ENCODE peak calls at places on chromosomes 4 and X, in eight cellular contexts. K is fibroblast of lung, B is HCT116, L is GM23248, W is K562, T is DND-41, C is HepG2, J is keratinocyte. P is an unnamed sample.

GRCh38 chrX:40003982-40004535 is 93.7 kb downstream of the BCOR start:
- DNase-seq in K (no peak), B (no peak), L (no peak), W (no peak), T (no peak), C (no peak), J (no peak), P (no peak)

GRCh38 chrX:46653482-46653881 is 79.9 kb downstream of the CHST7 start:
- DNase-seq in K (no peak), B (no peak), L (no peak), W (peak; percentile 29), T (peak; percentile 26), C (peak; percentile 3), J (no peak), P (no peak)

GRCh38 chrX:24380273-24381036 is 20.0 kb downstream of the SUPT20HL1 start:
- DNase-seq in K (no peak), B (no peak), L (no peak), W (no peak), T (no peak), C (no peak), J (no peak), P (no peak)

GRCh38 chr4:185542626-185543336 is 7.5 kb upstream of the PDLIM3 start:
- DNase-seq in K (peak; percentile 56), B (no peak), L (no peak), W (no peak), T (no peak), C (no peak), J (no peak), P (no peak)

GRCh38 chr4:8071741-8072140 is 86.9 kb downstream of the ABLIM2 start:
- DNase-seq in K (no peak), B (no peak), L (no peak), W (no peak), T (no peak), C (no peak), J (no peak), P (no peak)

GRCh38 chr4:136183513-136183912 is 1348.8 kb downstream of the PCDH18 start:
- DNase-seq in K (no peak), B (no peak), L (no peak), W (no peak), T (no peak), C (no peak), J (no peak), P (no peak)

GRCh38 chr4:178010596-178010995 is 568.4 kb upstream of the AGA start:
- DNase-seq in K (no peak), B (no peak), L (no peak), W (no peak), T (no peak), C (no peak), J (no peak), P (no peak)

GRCh38 chr4:156790866-156791265 is 180.7 kb downstream of the PDGFC start:
- DNase-seq in K (peak; percentile 93), B (no peak), L (peak; percentile 75), W (no peak), T (no peak), C (peak; percentile 53), J (no peak), P (no peak)

GRCh38 chrX:43166874-43167273 is 388.9 kb upstream of the PPP1R2C start:
- DNase-seq in K (no peak), B (no peak), L (no peak), W (no peak), T (no peak), C (peak; percentile 3), J (no peak), P (no peak)

GRCh38 chr4:182878633-182879495 is 38.3 kb downstream of the DCTD start:
- DNase-seq in K (no peak), B (no peak), L (no peak), W (no peak), T (no peak), C (peak; percentile 15), J (no peak), P (no peak)

GRCh38 chr4:40288547-40288946 is 46.6 kb upstream of the CHRNA9 start:
- DNase-seq in K (no peak), B (no peak), L (no peak), W (no peak), T (no peak), C (no peak), J (no peak), P (no peak)

GRCh38 chr4:82630079-82630478 is 68.3 kb upstream of the TMEM150C start:
- DNase-seq in K (no peak), B (no peak), L (no peak), W (no peak), T (no peak), C (no peak), J (no peak), P (no peak)

GRCh38 chr4:2803624-2804448 is 11.0 kb downstream of the SH3BP2 start:
- DNase-seq in K (no peak), B (peak; percentile 40), L (peak; percentile 66), W (peak; percentile 74), T (no peak), C (no peak), J (peak; percentile 50), P (no peak)

GRCh38 chrX:9749141-9749540 is 16.5 kb downstream of the GPR143 start:
- DNase-seq in K (no peak), B (no peak), L (no peak), W (no peak), T (no peak), C (no peak), J (no peak), P (no peak)

GRCh38 chr4:179110816-179111215 is 1668.6 kb upstream of the AGA start:
- DNase-seq in K (peak; percentile 92), B (no peak), L (no peak), W (no peak), T (no peak), C (no peak), J (no peak), P (no peak)

GRCh38 chr4:56727150-56727549 is 46.1 kb upstream of the HOPX start:
- DNase-seq in K (no peak), B (no peak), L (no peak), W (no peak), T (no peak), C (no peak), J (no peak), P (no peak)

GRCh38 chr4:113444386-113444785 is 317.2 kb downstream of the CAMK2D start:
- DNase-seq in K (peak; percentile 90), B (no peak), L (peak; percentile 64), W (no peak), T (no peak), C (no peak), J (no peak), P (no peak)

GRCh38 chr4:112348488-112349158 is 51.5 kb downstream of the ALPK1 start:
- DNase-seq in K (peak; percentile 67), B (peak; percentile 32), L (peak; percentile 87), W (peak; percentile 67), T (no peak), C (peak; percentile 65), J (no peak), P (no peak)

GRCh38 chr4:56787380-56787779 is 34.1 kb downstream of the SPINK2 start:
- DNase-seq in K (no peak), B (no peak), L (no peak), W (peak; percentile 19), T (no peak), C (no peak), J (no peak), P (no peak)

GRCh38 chr4:137534516-137534915 is 2.2 kb upstream of the PCDH18 start:
- DNase-seq in K (peak; percentile 11), B (no peak), L (peak; percentile 65), W (no peak), T (no peak), C (no peak), J (no peak), P (no peak)

GRCh38 chr4:186017801-186018200 is 51.2 kb upstream of the TLR3 start:
- DNase-seq in K (no peak), B (no peak), L (no peak), W (no peak), T (no peak), C (no peak), J (no peak), P (no peak)

GRCh38 chr4:8919651-8920288 is 48.1 kb upstream of the HMX1 start:
- DNase-seq in K (no peak), B (no peak), L (no peak), W (no peak), T (no peak), C (no peak), J (no peak), P (no peak)

DNA sequence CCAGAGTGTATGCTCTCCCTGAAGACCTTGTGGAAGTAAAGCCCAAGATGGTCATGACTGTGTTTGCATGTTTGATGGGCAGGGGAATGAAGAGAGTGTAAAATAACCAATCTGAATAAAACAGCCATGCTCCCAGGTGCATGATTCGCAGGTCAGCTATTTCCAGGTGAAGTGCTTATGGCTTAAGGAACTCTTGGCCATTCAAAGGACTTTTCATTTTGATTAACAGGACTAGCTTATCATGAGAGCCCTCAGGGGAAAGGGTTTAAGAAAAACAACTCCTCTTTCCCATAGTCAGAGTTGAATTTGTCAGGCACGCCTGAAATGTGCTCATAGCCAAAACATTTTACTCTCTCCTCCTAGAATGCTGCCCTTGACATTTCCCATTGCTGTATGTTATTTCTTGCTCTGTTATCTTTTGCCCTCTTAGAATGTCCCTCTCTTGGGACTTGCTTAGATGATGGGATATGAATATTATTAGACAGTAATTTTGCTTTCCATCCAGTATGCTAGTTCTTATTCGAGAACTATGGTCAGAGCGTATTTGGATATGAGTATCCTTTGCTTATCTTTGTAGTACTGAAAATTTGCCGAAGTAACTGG is 88.6 kb downstream of the PLS3 start:
- DNase-seq in K (no peak), B (no peak), L (no peak), W (no peak), T (no peak), C (no peak), J (no peak), P (no peak)
- TF ChIP-seq EZH2 in K (no peak), B (no peak), L (no peak), W (no peak), T (no peak), C (no peak), J (no peak), P (no peak)

GRCh38 chrX:41352329-41352801 is 18.4 kb downstream of the DDX3X start:
- DNase-seq in K (no peak), B (no peak), L (no peak), W (no peak), T (no peak), C (no peak), J (no peak), P (no peak)
- H3K27ac ChIP-seq in K (no peak overlapping the region), B (no peak overlapping the region), L (no peak overlapping the region), W (no peak overlapping the region), T (no peak overlapping the region), C (no peak overlapping the region), J (no peak overlapping the region), P (no peak overlapping the region)

DNA sequence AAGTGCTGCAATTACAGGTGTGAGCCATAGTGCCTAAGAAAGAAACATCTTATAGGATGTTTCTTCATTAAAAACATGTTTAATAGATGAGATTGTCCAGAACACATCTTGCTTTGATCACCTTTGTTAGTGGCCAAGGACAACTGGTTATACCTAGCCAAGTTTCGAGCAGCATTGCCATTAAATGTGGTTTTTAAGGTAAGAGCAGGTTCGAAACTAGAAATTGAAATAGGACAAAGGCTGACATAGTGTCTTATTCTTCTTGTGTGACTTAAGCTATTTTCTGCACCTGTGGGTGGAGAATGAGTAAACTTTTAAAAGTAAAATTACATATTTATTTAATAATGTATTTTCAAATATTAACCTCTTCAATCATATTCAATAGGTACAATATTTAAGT is 59.0 kb downstream of the RBPJ start:
- DNase-seq in K (no peak), B (no peak), L (no peak), W (no peak), T (no peak), C (no peak), J (no peak), P (peak; percentile 66)
- H4K20me1 ChIP-seq in K (no peaks in the 10 kb centered on the region), B (peaks cover 6% of the 10 kb centered on the region), L (peaks cover 28% of the 10 kb centered on the region), W (no peaks in the 10 kb centered on the region), T (peaks cover 83% of the 10 kb centered on the region), C (peaks cover 30% of the 10 kb centered on the region), J (no peaks in the 10 kb centered on the region), P (peaks cover 8% of the 10 kb centered on the region)

GRCh38 chr4:6472387-6473263 is at the start of gene PPP2R2C:
- DNase-seq in K (no peak), B (no peak), L (no peak), W (peak; percentile 19), T (no peak), C (no peak), J (no peak), P (no peak)
- TF ChIP-seq EZH2 in K (no peak), B (no peak), L (no peak), W (no peak), T (no peak), C (no peak), J (no peak), P (no peak)